ENCODE peak calls at places on chromosomes 12 and 14, in eight cellular contexts. W is Caco-2; Y is cardiac muscle cell; P is naive thymus-derived CD4-positive, alpha-beta T cell; G is CD4-positive, alpha-beta memory T cell; T is mammary epithelial cell; M is tibial nerve; Q is ovary. R is an unnamed sample.
A peak's percentile ranks its signal among the peaks of the same experiment; 100 is the strongest.

GRCh38 chr14:100709252-100709955 is 17.3 kb upstream of the DLK1 start:
- DNase-seq in W (no peak), Y (peak; percentile 52), P (peak; percentile 23), G (no peak), T (no peak), M (no peak), Q (peak; percentile 77), R (peak; percentile 56)

GRCh38 chr12:74317078-74317581 is 220.5 kb upstream of the ATXN7L3B start:
- DNase-seq in W (no peak), Y (peak; percentile 66), P (no peak), G (no peak), T (peak; percentile 21), M (peak; percentile 35), Q (peak; percentile 49), R (no peak)

GRCh38 chr12:40015360-40015759 is 90.5 kb downstream of the SLC2A13 start:
- DNase-seq in W (no peak), Y (no peak), P (no peak), G (no peak), T (peak; percentile 35), M (no peak), Q (no peak), R (no peak)

GRCh38 chr12:47882796-47883546 is 21.8 kb downstream of the VDR start:
- DNase-seq in W (no peak), Y (no peak), P (peak; percentile 58), G (no peak), T (peak; percentile 43), M (no peak), Q (no peak), R (no peak)

GRCh38 chr14:92615451-92615850 is 101.9 kb downstream of the RIN3 start:
- DNase-seq in W (no peak), Y (no peak), P (peak; percentile 72), G (peak; percentile 82), T (no peak), M (no peak), Q (no peak), R (no peak)

GRCh38 chr14:63192085-63192484 is 12.2 kb upstream of the RHOJ start:
- DNase-seq in W (no peak), Y (no peak), P (no peak), G (no peak), T (no peak), M (no peak), Q (no peak), R (no peak)

GRCh38 chr12:39617887-39618286 is 1.7 kb downstream of the ABCD2 start:
- DNase-seq in W (no peak), Y (no peak), P (no peak), G (no peak), T (no peak), M (no peak), Q (no peak), R (no peak)

GRCh38 chr12:67681145-67681778 is 32.7 kb downstream of the DYRK2 start:
- DNase-seq in W (no peak), Y (no peak), P (no peak), G (no peak), T (peak; percentile 88), M (no peak), Q (no peak), R (peak; percentile 66)

GRCh38 chr12:118746960-118747359 is 234.4 kb upstream of the SRRM4 start:
- DNase-seq in W (no peak), Y (no peak), P (no peak), G (no peak), T (no peak), M (no peak), Q (no peak), R (no peak)

GRCh38 chr12:93176166-93176565 is 201.6 kb upstream of the NUDT4 start:
- DNase-seq in W (no peak), Y (no peak), P (no peak), G (no peak), T (peak; percentile 32), M (no peak), Q (no peak), R (peak; percentile 23)

GRCh38 chr14:29459967-29460366 is 467.7 kb downstream of the PRKD1 start:
- DNase-seq in W (no peak), Y (no peak), P (no peak), G (no peak), T (no peak), M (no peak), Q (no peak), R (no peak)

GRCh38 chr12:122893208-122894151 is 2.4 kb downstream of the VPS37B start:
- DNase-seq in W (no peak), Y (no peak), P (no peak), G (no peak), T (no peak), M (no peak), Q (no peak), R (no peak)

GRCh38 chr12:48454675-48455074 is 17.7 kb upstream of the ANP32D start:
- DNase-seq in W (no peak), Y (no peak), P (peak; percentile 45), G (peak; percentile 34), T (peak; percentile 19), M (no peak), Q (no peak), R (peak; percentile 16)

GRCh38 chr12:126404293-126404851 is 1339.1 kb downstream of the AACS start:
- DNase-seq in W (no peak), Y (no peak), P (no peak), G (no peak), T (no peak), M (no peak), Q (no peak), R (no peak)

GRCh38 chr14:73463411-73463810 is 5.1 kb upstream of the NUMB start:
- DNase-seq in W (no peak), Y (no peak), P (no peak), G (no peak), T (peak; percentile 99), M (no peak), Q (no peak), R (peak; percentile 51)

DNA sequence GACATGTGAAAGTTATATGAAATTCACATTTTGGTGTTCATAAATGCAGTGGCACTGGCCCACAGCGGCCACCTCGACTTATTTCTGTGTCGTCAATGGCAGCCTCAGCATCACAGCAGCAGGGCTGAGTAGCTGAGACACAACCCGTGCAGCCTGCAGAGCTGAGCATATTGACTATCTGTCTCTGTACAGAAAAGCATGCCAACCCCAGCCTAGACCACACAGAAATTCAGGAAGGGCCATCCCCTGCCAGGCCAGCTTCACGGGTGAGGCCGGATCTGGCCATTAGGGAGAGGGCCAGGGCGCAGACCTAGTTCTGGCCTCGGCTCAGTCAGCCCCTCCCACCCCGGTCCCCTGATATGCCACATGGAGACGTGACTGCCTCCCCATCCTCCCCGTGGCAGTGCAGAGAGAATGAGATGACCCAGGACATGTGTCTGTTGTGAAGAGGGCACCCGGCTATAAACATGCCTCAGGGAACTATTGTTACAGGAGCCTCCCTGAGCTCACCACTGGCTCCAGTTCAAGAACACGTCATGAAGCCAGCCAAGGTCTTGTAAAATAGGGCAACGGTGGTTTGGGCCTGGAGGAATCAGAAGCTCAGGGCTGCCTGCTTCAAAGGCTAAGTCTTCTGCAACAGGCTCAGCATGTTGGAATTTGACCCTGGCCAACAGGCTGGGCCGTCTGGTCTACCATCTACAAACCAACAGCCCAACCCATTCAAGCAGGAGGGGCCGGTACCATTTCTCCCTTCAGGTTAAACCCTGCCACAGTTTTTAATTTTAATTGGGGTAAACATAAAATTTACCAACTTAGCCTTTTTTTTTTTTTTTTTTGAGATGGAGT is 25.5 kb downstream of the SCARB1 start:
- DNase-seq in W (no peak), Y (no peak), P (no peak), G (no peak), T (peak; percentile 98), M (peak; percentile 74), Q (peak; percentile 91), R (peak; percentile 99)
- H3K4me1 ChIP-seq in W (peaks cover 12% of the 10 kb centered on the region), Y (peaks cover 15% of the 10 kb centered on the region), P (no peaks in the 10 kb centered on the region), G (no peaks in the 10 kb centered on the region), T (peaks cover 19% of the 10 kb centered on the region), M (peaks cover 9% of the 10 kb centered on the region), Q (peaks cover 38% of the 10 kb centered on the region), R (peaks cover 83% of the 10 kb centered on the region)

GRCh38 chr14:40292664-40293063 is 860.4 kb upstream of the FBXO33 start:
- DNase-seq in W (no peak), Y (no peak), P (no peak), G (no peak), T (no peak), M (no peak), Q (no peak), R (no peak)
- H3K9me3 ChIP-seq in W (no peaks in the 10 kb centered on the region), Y (no peaks in the 10 kb centered on the region), P (no peaks in the 10 kb centered on the region), G (no peaks in the 10 kb centered on the region), T (peaks cover 18% of the 10 kb centered on the region), M (no peaks in the 10 kb centered on the region), Q (no peaks in the 10 kb centered on the region), R (no peaks in the 10 kb centered on the region)

GRCh38 chr14:36664322-36665193 is 2.9 kb downstream of the PAX9 start:
- DNase-seq in W (no peak), Y (no peak), P (no peak), G (no peak), T (no peak), M (no peak), Q (no peak), R (no peak)

GRCh38 chr14:36662258-36662542 is 540 bp downstream of the PAX9 start:
- DNase-seq in W (no peak), Y (no peak), P (no peak), G (no peak), T (no peak), M (no peak), Q (no peak), R (no peak)

GRCh38 chr14:36662543-36663403 is 1.1 kb downstream of the PAX9 start:
- DNase-seq in W (no peak), Y (no peak), P (no peak), G (no peak), T (no peak), M (no peak), Q (no peak), R (no peak)

GRCh38 chr14:36661506-36662257 is at the start of gene PAX9:
- DNase-seq in W (peak; percentile 93), Y (peak; percentile 92), P (no peak), G (no peak), T (peak; percentile 87), M (peak; percentile 83), Q (no peak), R (peak; percentile 66)

DNA sequence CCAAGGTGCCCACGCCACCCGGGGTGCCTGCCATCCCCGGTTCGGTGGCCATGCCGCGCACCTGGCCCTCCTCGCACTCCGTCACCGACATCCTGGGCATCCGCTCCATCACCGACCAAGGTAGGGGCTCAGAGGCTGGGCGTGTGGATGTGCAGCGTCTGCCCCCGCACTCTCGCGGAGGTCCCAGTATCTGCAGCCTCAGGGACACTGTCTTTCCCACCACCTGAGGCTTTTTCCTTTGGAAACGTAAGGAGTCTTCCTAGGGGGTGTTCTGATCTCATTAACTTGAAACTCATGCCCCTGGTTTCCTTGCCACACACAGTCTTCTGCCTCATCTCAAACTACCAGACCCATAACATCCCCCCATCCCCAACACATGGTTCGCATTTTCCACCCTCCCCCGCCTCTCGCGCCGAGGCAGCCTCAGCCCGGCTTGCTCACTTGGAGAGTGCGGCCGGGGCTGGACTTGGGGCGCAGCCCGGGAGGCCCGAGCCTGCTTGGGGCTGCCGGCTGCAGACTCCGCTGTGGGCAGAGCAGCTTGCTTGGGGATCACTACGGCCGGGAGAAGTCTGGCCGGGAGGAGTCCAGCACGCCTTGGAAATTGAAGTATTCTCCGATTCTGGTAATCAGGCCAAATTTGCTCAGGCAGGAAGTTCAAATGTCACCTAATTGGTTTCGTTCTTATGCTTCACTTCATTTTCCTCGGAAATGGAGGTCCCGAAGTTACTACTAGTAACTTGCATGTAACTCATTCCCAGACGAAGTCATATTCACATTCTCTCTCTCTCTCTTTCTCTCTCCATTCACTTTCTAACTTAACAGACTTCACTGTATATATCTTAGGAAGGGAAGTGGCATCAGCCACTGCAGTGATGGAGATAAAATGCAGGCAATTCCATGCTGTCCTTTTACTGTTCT is 2.0 kb downstream of the PAX9 start:
- DNase-seq in W (no peak), Y (no peak), P (no peak), G (no peak), T (no peak), M (no peak), Q (no peak), R (no peak)
- H3K27me3 ChIP-seq in W (no peaks in the 10 kb centered on the region), Y (peaks cover 100% of the 10 kb centered on the region), P (peaks cover 7% of the 10 kb centered on the region), G (peaks cover 24% of the 10 kb centered on the region), T (peaks cover 42% of the 10 kb centered on the region), M (peaks cover 97% of the 10 kb centered on the region), Q (peaks cover 3% of the 10 kb centered on the region), R (peaks cover 96% of the 10 kb centered on the region)

GRCh38 chr12:4274396-4274959 is 916 bp downstream of the CCND2 start:
- DNase-seq in W (no peak), Y (no peak), P (peak; percentile 18), G (peak; percentile 33), T (peak; percentile 51), M (no peak), Q (no peak), R (no peak)
- H3K4me1 ChIP-seq in W (peaks cover 60% of the 10 kb centered on the region), Y (peaks cover 36% of the 10 kb centered on the region), P (peaks cover 24% of the 10 kb centered on the region), G (peaks cover 59% of the 10 kb centered on the region), T (peaks cover 50% of the 10 kb centered on the region), M (peaks cover 20% of the 10 kb centered on the region), Q (peaks cover 16% of the 10 kb centered on the region), R (peaks cover 62% of the 10 kb centered on the region)

R was measured in adrenal gland.